ENCODE peak calls at places on chromosomes 12 and 14, in six cellular contexts. One of them, this sample, is unnamed.

GRCh38 chr14:67650694-67651093 is 23.7 kb downstream of the VTI1B start:
- DNase-seq in lower lobe of right lung: no peak
- DNase-seq in choroid plexus epithelial cell: peak
- DNase-seq in BJ: no peak
- DNase-seq in Panc1: no peak
- DNase-seq in dorsolateral prefrontal cortex: no peak
- DNase-seq in this sample: peak

GRCh38 chr14:74981833-74982232 is 20.9 kb upstream of the EIF2B2 start:
- DNase-seq in Panc1: no peak
- DNase-seq in choroid plexus epithelial cell: no peak
- DNase-seq in dorsolateral prefrontal cortex: no peak
- DNase-seq in BJ: no peak
- DNase-seq in lower lobe of right lung: no peak
- DNase-seq in this sample: no peak

GRCh38 chr14:71967709-71968108 is 35.5 kb downstream of the RGS6 start:
- DNase-seq in choroid plexus epithelial cell: no peak
- DNase-seq in lower lobe of right lung: no peak
- DNase-seq in BJ: no peak
- DNase-seq in dorsolateral prefrontal cortex: no peak
- DNase-seq in Panc1: no peak
- DNase-seq in this sample: no peak

GRCh38 chr12:132475304-132476037 is 14.5 kb upstream of the FBRSL1 start:
- DNase-seq in BJ: no peak
- DNase-seq in choroid plexus epithelial cell: no peak
- DNase-seq in Panc1: no peak
- DNase-seq in dorsolateral prefrontal cortex: no peak
- DNase-seq in lower lobe of right lung: no peak
- DNase-seq in this sample: no peak

GRCh38 chr14:99262977-99263448 is 9.0 kb downstream of the BCL11B start:
- DNase-seq in dorsolateral prefrontal cortex: no peak
- DNase-seq in choroid plexus epithelial cell: no peak
- DNase-seq in lower lobe of right lung: no peak
- DNase-seq in Panc1: no peak
- DNase-seq in BJ: no peak
- DNase-seq in this sample: no peak

GRCh38 chr12:79782197-79782890 is 91.6 kb upstream of the PAWR start:
- DNase-seq in lower lobe of right lung: no peak
- DNase-seq in Panc1: no peak
- DNase-seq in choroid plexus epithelial cell: peak
- DNase-seq in BJ: no peak
- DNase-seq in dorsolateral prefrontal cortex: no peak
- DNase-seq in this sample: peak

GRCh38 chr14:90291699-90292098 is 35.3 kb downstream of the PSMC1 start:
- DNase-seq in lower lobe of right lung: no peak
- DNase-seq in BJ: no peak
- DNase-seq in Panc1: no peak
- DNase-seq in choroid plexus epithelial cell: no peak
- DNase-seq in dorsolateral prefrontal cortex: no peak
- DNase-seq in this sample: no peak

GRCh38 chr12:105264771-105265170 is 28.8 kb upstream of the APPL2 start:
- DNase-seq in dorsolateral prefrontal cortex: no peak
- DNase-seq in lower lobe of right lung: no peak
- DNase-seq in Panc1: no peak
- DNase-seq in choroid plexus epithelial cell: no peak
- DNase-seq in BJ: no peak
- DNase-seq in this sample: no peak

GRCh38 chr12:7108928-7109920 is at the start of gene C1RL:
- DNase-seq in BJ: no peak
- DNase-seq in dorsolateral prefrontal cortex: peak
- DNase-seq in choroid plexus epithelial cell: peak
- DNase-seq in lower lobe of right lung: peak
- DNase-seq in Panc1: peak
- DNase-seq in this sample: peak

GRCh38 chr14:98018626-98019025 is 1221.4 kb downstream of the VRK1 start:
- DNase-seq in choroid plexus epithelial cell: no peak
- DNase-seq in dorsolateral prefrontal cortex: no peak
- DNase-seq in BJ: no peak
- DNase-seq in Panc1: no peak
- DNase-seq in lower lobe of right lung: no peak
- DNase-seq in this sample: no peak

GRCh38 chr12:112151766-112152541 is 26.6 kb downstream of the TRAFD1 start:
- DNase-seq in dorsolateral prefrontal cortex: peak
- DNase-seq in BJ: no peak
- DNase-seq in lower lobe of right lung: no peak
- DNase-seq in choroid plexus epithelial cell: no peak
- DNase-seq in Panc1: no peak
- DNase-seq in this sample: no peak

GRCh38 chr12:115404761-115405470 is 720.9 kb upstream of the TBX3 start:
- DNase-seq in lower lobe of right lung: no peak
- DNase-seq in Panc1: no peak
- DNase-seq in dorsolateral prefrontal cortex: no peak
- DNase-seq in choroid plexus epithelial cell: peak
- DNase-seq in BJ: peak
- DNase-seq in this sample: peak

GRCh38 chr14:60025586-60025985 is 66.1 kb upstream of the PCNX4 start:
- DNase-seq in BJ: no peak
- DNase-seq in Panc1: no peak
- DNase-seq in dorsolateral prefrontal cortex: no peak
- DNase-seq in lower lobe of right lung: no peak
- DNase-seq in choroid plexus epithelial cell: no peak
- DNase-seq in this sample: no peak

GRCh38 chr12:54032627-54033100 is at the start of gene HOXC5:
- DNase-seq in choroid plexus epithelial cell: peak
- DNase-seq in BJ: no peak
- DNase-seq in dorsolateral prefrontal cortex: no peak
- DNase-seq in Panc1: peak
- DNase-seq in lower lobe of right lung: no peak
- DNase-seq in this sample: peak

GRCh38 chr12:103965590-103966407 is at the start of gene TDG:
- DNase-seq in lower lobe of right lung: peak
- DNase-seq in choroid plexus epithelial cell: peak
- DNase-seq in dorsolateral prefrontal cortex: peak
- DNase-seq in Panc1: peak
- DNase-seq in BJ: peak
- DNase-seq in this sample: peak

GRCh38 chr14:24032727-24033418 is 18.9 kb upstream of the CARMIL3 start:
- DNase-seq in choroid plexus epithelial cell: peak
- DNase-seq in lower lobe of right lung: no peak
- DNase-seq in Panc1: no peak
- DNase-seq in dorsolateral prefrontal cortex: no peak
- DNase-seq in BJ: peak
- DNase-seq in this sample: peak

GRCh38 chr12:121224591-121224990 is 14.7 kb downstream of the P2RX4 start:
- DNase-seq in choroid plexus epithelial cell: no peak
- DNase-seq in BJ: no peak
- DNase-seq in dorsolateral prefrontal cortex: no peak
- DNase-seq in lower lobe of right lung: no peak
- DNase-seq in Panc1: no peak
- DNase-seq in this sample: no peak

GRCh38 chr12:127051139-127051538 is 1215.8 kb upstream of the TMEM132C start:
- DNase-seq in choroid plexus epithelial cell: no peak
- DNase-seq in dorsolateral prefrontal cortex: no peak
- DNase-seq in BJ: no peak
- DNase-seq in lower lobe of right lung: no peak
- DNase-seq in Panc1: no peak
- DNase-seq in this sample: no peak

GRCh38 chr12:54486173-54486867 is 11.2 kb upstream of the NCKAP1L start:
- DNase-seq in dorsolateral prefrontal cortex: no peak
- DNase-seq in lower lobe of right lung: no peak
- DNase-seq in Panc1: no peak
- DNase-seq in BJ: no peak
- DNase-seq in choroid plexus epithelial cell: no peak
- DNase-seq in this sample: no peak

GRCh38 chr12:107320929-107321618 is 227.7 kb upstream of the CRY1 start:
- DNase-seq in lower lobe of right lung: peak
- DNase-seq in Panc1: no peak
- DNase-seq in BJ: no peak
- DNase-seq in choroid plexus epithelial cell: peak
- DNase-seq in dorsolateral prefrontal cortex: peak
- DNase-seq in this sample: peak

GRCh38 chr12:120181991-120182631 is 12.4 kb downstream of the GCN1 start:
- DNase-seq in lower lobe of right lung: no peak
- DNase-seq in BJ: no peak
- DNase-seq in choroid plexus epithelial cell: peak
- DNase-seq in dorsolateral prefrontal cortex: no peak
- DNase-seq in Panc1: no peak
- DNase-seq in this sample: peak

GRCh38 chr12:116346222-116346621 is 68.7 kb upstream of the MED13L start:
- DNase-seq in Panc1: no peak
- DNase-seq in choroid plexus epithelial cell: peak
- DNase-seq in dorsolateral prefrontal cortex: no peak
- DNase-seq in lower lobe of right lung: no peak
- DNase-seq in BJ: no peak
- DNase-seq in this sample: peak

GRCh38 chr12:49626169-49626835 is 2.9 kb downstream of the PRPF40B start:
- DNase-seq in Panc1: no peak
- DNase-seq in choroid plexus epithelial cell: peak
- DNase-seq in dorsolateral prefrontal cortex: no peak
- DNase-seq in lower lobe of right lung: no peak
- DNase-seq in BJ: no peak
- DNase-seq in this sample: peak

GRCh38 chr14:24818054-24818822 is 184.2 kb upstream of the GZMB start:
- DNase-seq in Panc1: no peak
- DNase-seq in lower lobe of right lung: no peak
- DNase-seq in choroid plexus epithelial cell: peak
- DNase-seq in BJ: no peak
- DNase-seq in dorsolateral prefrontal cortex: no peak
- DNase-seq in this sample: no peak

GRCh38 chr14:66233571-66233970 is 252.6 kb upstream of the CCDC196 start:
- DNase-seq in choroid plexus epithelial cell: no peak
- DNase-seq in lower lobe of right lung: no peak
- DNase-seq in BJ: no peak
- DNase-seq in dorsolateral prefrontal cortex: no peak
- DNase-seq in Panc1: no peak
- DNase-seq in this sample: no peak

GRCh38 chr14:63875311-63875710 is 22.5 kb downstream of the SYNE2 start:
- DNase-seq in choroid plexus epithelial cell: peak
- DNase-seq in lower lobe of right lung: no peak
- DNase-seq in Panc1: no peak
- DNase-seq in dorsolateral prefrontal cortex: no peak
- DNase-seq in BJ: no peak
- DNase-seq in this sample: peak

GRCh38 chr12:19547258-19547657 is 108.0 kb downstream of the AEBP2 start:
- DNase-seq in choroid plexus epithelial cell: peak
- DNase-seq in BJ: peak
- DNase-seq in lower lobe of right lung: no peak
- DNase-seq in dorsolateral prefrontal cortex: no peak
- DNase-seq in Panc1: no peak
- DNase-seq in this sample: peak

GRCh38 chr12:214005-214736 is at the start of gene SLC6A12:
- DNase-seq in lower lobe of right lung: no peak
- DNase-seq in BJ: no peak
- DNase-seq in choroid plexus epithelial cell: peak
- DNase-seq in Panc1: no peak
- DNase-seq in dorsolateral prefrontal cortex: no peak
- DNase-seq in this sample: no peak

GRCh38 chr12:5648692-5649338 is 216.9 kb downstream of the NTF3 start:
- DNase-seq in BJ: no peak
- DNase-seq in Panc1: no peak
- DNase-seq in choroid plexus epithelial cell: peak
- DNase-seq in lower lobe of right lung: no peak
- DNase-seq in dorsolateral prefrontal cortex: no peak
- DNase-seq in this sample: no peak

GRCh38 chr14:36271939-36272907 is 48.2 kb downstream of the MBIP start:
- DNase-seq in BJ: no peak
- DNase-seq in choroid plexus epithelial cell: peak
- DNase-seq in dorsolateral prefrontal cortex: no peak
- DNase-seq in lower lobe of right lung: peak
- DNase-seq in Panc1: no peak
- DNase-seq in this sample: peak
- H3K4me3 ChIP-seq in BJ: peak
- H3K4me3 ChIP-seq in choroid plexus epithelial cell: peak
- H3K4me3 ChIP-seq in dorsolateral prefrontal cortex: peak
- H3K4me3 ChIP-seq in lower lobe of right lung: peak
- H3K4me3 ChIP-seq in Panc1: peak
- H3K4me3 ChIP-seq in this sample: peak

GRCh38 chr12:58104443-58104842 is 163.1 kb downstream of the ATP23 start:
- DNase-seq in choroid plexus epithelial cell: no peak
- DNase-seq in dorsolateral prefrontal cortex: no peak
- DNase-seq in lower lobe of right lung: no peak
- DNase-seq in Panc1: no peak
- DNase-seq in BJ: no peak
- DNase-seq in this sample: no peak
- TF ChIP-seq CTCF in choroid plexus epithelial cell: no peak
- TF ChIP-seq CTCF in dorsolateral prefrontal cortex: no peak
- TF ChIP-seq CTCF in lower lobe of right lung: no peak
- TF ChIP-seq CTCF in Panc1: no peak
- TF ChIP-seq CTCF in BJ: no peak
- TF ChIP-seq CTCF in this sample: no peak

DNA sequence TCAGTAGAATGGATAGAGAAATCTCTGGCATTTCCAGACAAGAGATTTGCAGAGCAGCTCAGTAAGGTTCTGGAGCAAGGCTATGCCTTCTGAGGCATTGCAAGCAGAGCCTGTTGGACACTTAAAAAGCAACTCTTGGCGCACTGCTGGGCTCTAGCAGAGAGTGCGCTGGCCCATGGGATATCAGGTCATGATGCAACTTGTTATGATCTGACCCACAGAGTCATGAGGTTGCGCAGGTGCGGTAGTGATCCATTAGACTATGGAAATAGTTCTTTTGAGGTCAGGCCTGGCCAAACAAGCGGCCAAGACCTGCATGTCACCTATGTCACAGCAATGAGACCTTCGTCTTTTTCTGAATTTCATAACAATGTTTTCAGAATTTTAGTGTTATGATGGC is 168.6 kb downstream of the TMTC3 start:
- DNase-seq in choroid plexus epithelial cell: peak
- DNase-seq in Panc1: no peak
- DNase-seq in BJ: no peak
- DNase-seq in dorsolateral prefrontal cortex: no peak
- DNase-seq in lower lobe of right lung: no peak
- DNase-seq in this sample: peak
- H3K4me3 ChIP-seq in choroid plexus epithelial cell: no peak
- H3K4me3 ChIP-seq in Panc1: no peak
- H3K4me3 ChIP-seq in BJ: no peak
- H3K4me3 ChIP-seq in dorsolateral prefrontal cortex: no peak
- H3K4me3 ChIP-seq in lower lobe of right lung: no peak
- H3K4me3 ChIP-seq in this sample: no peak

GRCh38 chr14:30191639-30192279 is 264.1 kb upstream of the PRKD1 start:
- DNase-seq in Panc1: no peak
- DNase-seq in dorsolateral prefrontal cortex: no peak
- DNase-seq in lower lobe of right lung: no peak
- DNase-seq in BJ: no peak
- DNase-seq in choroid plexus epithelial cell: peak
- DNase-seq in this sample: peak

GRCh38 chr14:30180219-30180618 is 252.6 kb upstream of the PRKD1 start:
- DNase-seq in dorsolateral prefrontal cortex: no peak
- DNase-seq in choroid plexus epithelial cell: peak
- DNase-seq in Panc1: no peak
- DNase-seq in BJ: no peak
- DNase-seq in lower lobe of right lung: no peak
- DNase-seq in this sample: peak

DNA sequence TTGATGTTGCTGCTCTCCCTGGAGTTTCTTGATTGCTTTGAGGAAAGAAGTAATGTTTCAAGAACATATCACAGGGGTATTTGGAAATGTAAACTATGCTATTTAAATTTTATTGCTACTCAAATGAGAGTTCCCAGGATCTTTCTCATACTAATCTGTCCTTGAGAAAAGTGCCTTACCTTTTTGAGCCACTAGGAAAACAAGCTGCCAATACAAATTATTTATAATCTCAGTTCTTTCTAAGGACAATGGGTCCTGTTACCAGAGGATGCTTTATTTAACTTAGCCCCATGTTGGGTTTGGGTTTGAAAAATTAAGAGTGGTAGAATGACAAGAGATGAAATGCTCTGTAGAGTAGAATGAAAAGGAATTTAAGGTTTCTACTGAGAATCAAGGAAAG is 258.2 kb upstream of the PRKD1 start:
- DNase-seq in BJ: no peak
- DNase-seq in choroid plexus epithelial cell: no peak
- DNase-seq in Panc1: no peak
- DNase-seq in lower lobe of right lung: no peak
- DNase-seq in dorsolateral prefrontal cortex: no peak
- DNase-seq in this sample: no peak
- TF ChIP-seq CTCF in BJ: peak
- TF ChIP-seq CTCF in choroid plexus epithelial cell: no peak
- TF ChIP-seq CTCF in Panc1: no peak
- TF ChIP-seq CTCF in lower lobe of right lung: no peak
- TF ChIP-seq CTCF in dorsolateral prefrontal cortex: peak
- TF ChIP-seq CTCF in this sample: peak

This sample was measured in fibroblast of the aortic adventitia.